ENCODE peak calls at places on chromosome 6, in six cellular contexts. U, V, E, S, B and M are unnamed samples.

GRCh38 chr6:152696543-152696942 is 1.2 kb upstream of the MYCT1 start:
- DNase-seq in U (peak), V (peak), E (no peak), S (peak), B (no peak), M (no peak)

GRCh38 chr6:31070711-31071197 is 41.6 kb downstream of the C6orf15 start:
- DNase-seq in U (peak), V (peak), E (no peak), S (peak), B (peak), M (no peak)

GRCh38 chr6:160667854-160668481 is 3.9 kb upstream of the LPA start:
- DNase-seq in U (no peak), V (no peak), E (no peak), S (no peak), B (peak), M (no peak)

GRCh38 chr6:156782691-156783320 is 5.6 kb downstream of the ARID1B start:
- DNase-seq in U (peak), V (no peak), E (no peak), S (no peak), B (no peak), M (no peak)

GRCh38 chr6:106751501-106752252 is 122.3 kb downstream of the QRSL1 start:
- DNase-seq in U (peak), V (no peak), E (no peak), S (no peak), B (peak), M (no peak)

GRCh38 chr6:140105857-140106256 is 731.4 kb upstream of the CITED2 start:
- DNase-seq in U (peak), V (no peak), E (no peak), S (peak), B (peak), M (no peak)

GRCh38 chr6:111096246-111096645 is 8.9 kb downstream of the SLC16A10 start:
- DNase-seq in U (no peak), V (no peak), E (no peak), S (no peak), B (peak), M (no peak)

GRCh38 chr6:118708055-118708454 is 56.7 kb upstream of the CEP85L start:
- DNase-seq in U (peak), V (no peak), E (no peak), S (peak), B (no peak), M (no peak)

GRCh38 chr6:56173228-56173627 is 74.2 kb downstream of the COL21A1 start:
- DNase-seq in U (no peak), V (no peak), E (no peak), S (no peak), B (no peak), M (no peak)

GRCh38 chr6:98840385-98840784 is 6.0 kb downstream of the POU3F2 start:
- DNase-seq in U (peak), V (no peak), E (no peak), S (no peak), B (no peak), M (no peak)

GRCh38 chr6:162055365-162055764 is 672.2 kb downstream of the PRKN start:
- DNase-seq in U (no peak), V (no peak), E (no peak), S (no peak), B (peak), M (no peak)

GRCh38 chr6:39166189-39166917 is 51.4 kb upstream of the SAYSD1 start:
- DNase-seq in U (peak), V (peak), E (peak), S (peak), B (peak), M (no peak)

GRCh38 chr6:33595001-33595846 is 15.1 kb upstream of the BAK1 start:
- DNase-seq in U (no peak), V (no peak), E (no peak), S (no peak), B (no peak), M (no peak)

GRCh38 chr6:27565839-27566779 is 93.2 kb upstream of the ZNF184 start:
- DNase-seq in U (peak), V (no peak), E (no peak), S (no peak), B (no peak), M (no peak)

GRCh38 chr6:35496851-35497570 is at the start of gene TEAD3:
- DNase-seq in U (peak), V (no peak), E (peak), S (peak), B (peak), M (no peak)

GRCh38 chr6:35498407-35499045 is 1.6 kb upstream of the TEAD3 start:
- DNase-seq in U (no peak), V (no peak), E (no peak), S (no peak), B (no peak), M (peak)

GRCh38 chr6:35500782-35501181 is 3.9 kb upstream of the TEAD3 start:
- DNase-seq in U (peak), V (no peak), E (no peak), S (no peak), B (no peak), M (no peak)

GRCh38 chr6:35497571-35498406 is 910 bp upstream of the TEAD3 start:
- DNase-seq in U (peak), V (peak), E (peak), S (peak), B (peak), M (peak)

DNA sequence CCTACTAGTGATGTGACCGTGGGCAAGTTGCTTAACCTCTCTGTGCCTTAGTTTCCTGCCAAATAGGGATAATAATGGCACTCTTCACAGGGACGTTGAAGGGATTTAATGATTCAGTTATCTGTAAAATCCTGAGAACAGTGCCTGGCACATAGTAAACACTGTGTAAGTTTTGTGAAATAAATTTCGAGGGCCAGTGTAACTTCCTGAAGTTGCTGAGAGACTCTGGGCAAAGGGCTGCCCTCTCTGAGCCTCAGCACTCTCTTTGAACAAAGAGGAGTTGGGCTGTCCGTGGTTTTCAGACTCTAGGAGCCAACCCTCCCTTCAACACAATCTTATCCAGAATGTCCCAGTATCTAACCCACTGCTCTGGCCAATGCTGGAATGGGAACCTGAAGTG is 2.5 kb upstream of the TEAD3 start:
- DNase-seq in U (no peak), V (no peak), E (no peak), S (no peak), B (no peak), M (no peak)
- H3K27ac ChIP-seq in U (no peak), V (no peak), E (no peak), S (no peak), B (no peak), M (no peak)

GRCh38 chr6:72619883-72620696 is 1.8 kb upstream of the KCNQ5 start:
- DNase-seq in U (peak), V (no peak), E (no peak), S (peak), B (peak), M (peak)
- TF ChIP-seq CTCF in U (no peak), V (peak), E (no peak), S (no peak), B (no peak), M (no peak)

GRCh38 chr6:42443312-42444075 is 8.2 kb downstream of the TRERF1 start:
- DNase-seq in U (no peak), V (no peak), E (peak), S (peak), B (no peak), M (no peak)
- H3K4me3 ChIP-seq in U (no peak), V (peak), E (peak), S (no peak), B (no peak), M (no peak)

DNA sequence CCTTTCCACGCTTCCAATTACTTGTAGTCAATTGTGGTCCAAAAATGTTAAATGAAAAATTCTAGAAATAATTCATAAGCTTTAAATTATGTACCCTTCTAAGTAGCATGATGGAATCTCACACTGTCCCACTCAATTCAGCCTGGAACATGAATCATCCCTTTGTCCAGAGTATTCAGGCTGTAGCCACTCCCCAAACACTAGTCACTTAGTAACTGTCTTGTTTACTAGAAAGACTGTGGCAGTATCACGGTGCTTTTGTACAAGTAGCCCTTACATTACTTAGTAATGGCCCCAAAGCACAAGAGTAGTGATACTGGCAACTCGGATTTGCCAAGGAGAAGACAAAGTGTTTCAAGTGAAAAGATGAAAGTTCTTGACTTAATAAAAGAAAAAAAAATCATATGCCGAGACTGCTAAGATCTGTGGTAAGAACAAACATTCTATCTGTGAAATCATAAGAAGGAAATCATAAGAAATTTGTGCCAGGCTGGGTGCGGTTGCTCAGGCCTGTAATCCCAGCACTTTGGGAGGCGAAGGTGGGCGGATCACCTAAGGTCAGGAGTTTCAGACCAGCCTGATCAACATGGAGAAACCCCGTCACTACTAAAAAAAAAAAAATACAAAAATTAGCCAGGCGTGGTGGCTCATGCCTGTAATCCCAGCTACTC is 168.5 kb upstream of the SIM1 start:
- DNase-seq in U (peak), V (peak), E (no peak), S (peak), B (no peak), M (no peak)
- H3K27ac ChIP-seq in U (peak), V (no peak), E (no peak), S (no peak), B (no peak), M (no peak)

GRCh38 chr6:141354191-141354950 is 778.4 kb upstream of the GJE1 start:
- DNase-seq in U (no peak), V (no peak), E (no peak), S (no peak), B (no peak), M (no peak)
- TF ChIP-seq CTCF in U (no peak), V (no peak), E (no peak), S (no peak), B (no peak), M (no peak)

DNA sequence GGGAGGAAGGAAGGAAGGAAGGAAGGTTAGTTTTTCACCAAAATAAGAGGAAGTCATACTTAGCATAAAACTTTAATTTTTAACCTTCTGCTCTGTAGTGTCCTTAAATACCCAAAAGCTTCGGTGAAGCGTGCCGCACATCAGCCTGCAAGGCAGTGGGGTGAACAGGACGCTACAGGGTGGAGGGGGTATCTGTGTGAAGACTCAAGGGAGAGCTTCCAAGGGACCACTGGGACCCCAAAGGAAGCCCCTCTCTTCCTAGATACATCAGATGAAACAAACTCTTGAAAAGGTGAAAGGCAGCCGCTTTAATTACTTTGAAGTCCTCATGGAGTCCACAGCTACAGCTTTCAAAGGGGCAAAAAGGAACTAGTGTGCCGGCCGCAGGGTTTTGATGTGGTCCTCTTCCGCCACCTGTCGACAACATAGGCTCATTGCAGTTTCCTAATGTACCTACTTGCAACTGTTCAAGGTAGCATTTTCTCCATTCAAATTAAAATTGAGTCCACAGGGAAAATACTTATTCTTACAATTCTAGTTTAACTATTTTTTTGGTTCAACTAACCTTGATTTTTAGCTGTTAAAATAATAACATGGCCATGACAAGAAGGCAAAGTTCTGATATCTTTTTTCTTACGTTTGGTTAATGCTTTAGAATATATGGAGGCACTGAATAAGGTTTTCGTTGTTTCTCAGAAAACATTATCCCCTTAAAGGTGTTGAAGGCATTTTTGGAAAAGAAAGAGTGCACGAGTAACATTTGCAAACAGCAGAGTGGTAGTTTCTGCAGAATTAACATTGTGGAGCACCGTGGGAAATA is 135.0 kb upstream of the RIPOR2 start:
- DNase-seq in U (peak), V (peak), E (peak), S (peak), B (peak), M (peak)
- H3K4me3 ChIP-seq in U (no peak), V (no peak), E (no peak), S (no peak), B (no peak), M (no peak)

GRCh38 chr6:158033751-158034702 is 52.4 kb downstream of the SYNJ2 start:
- DNase-seq in U (peak), V (no peak), E (no peak), S (peak), B (peak), M (no peak)
- H3K27ac ChIP-seq in U (no peak), V (peak), E (peak), S (no peak), B (peak), M (peak)